ENCODE peak calls at places on chromosomes 12 and 14, in four cellular contexts. T is activated naive CD8-positive, alpha-beta T cell treated with anti-CD3 and anti-CD28 coated beads, Interleukin-2, amount 50 U/mL, for 24 hours; C is erythroblast; O is GM12865. P is an unnamed sample.

GRCh38 chr12:47158792-47159191 is 79.0 kb upstream of the AMIGO2 start:
- DNase-seq in T (no peak), C (peak), O (no peak), P (no peak)

GRCh38 chr14:37472906-37473305 is 122.1 kb downstream of the FOXA1 start:
- DNase-seq in T (no peak), C (no peak), O (no peak), P (no peak)

GRCh38 chr12:121176826-121177529 is 33.0 kb upstream of the P2RX4 start:
- DNase-seq in T (no peak), C (no peak), O (no peak), P (no peak)

GRCh38 chr12:69239286-69239921 is at the start of gene CPSF6:
- DNase-seq in T (peak), C (peak), O (peak), P (peak)

GRCh38 chr14:54435500-54435981 is 5.6 kb downstream of the CNIH1 start:
- DNase-seq in T (peak), C (peak), O (peak), P (no peak)

GRCh38 chr12:120234643-120235368 is 30.7 kb downstream of the PXN start:
- DNase-seq in T (no peak), C (peak), O (peak), P (peak)

GRCh38 chr12:3445127-3445978 is 45.6 kb upstream of the PRMT8 start:
- DNase-seq in T (no peak), C (no peak), O (no peak), P (no peak)

GRCh38 chr14:64584185-64584584 is 34.4 kb downstream of the PPP1R36 start:
- DNase-seq in T (no peak), C (no peak), O (no peak), P (no peak)

GRCh38 chr12:12686925-12687324 is 9.1 kb downstream of the GPR19 start:
- DNase-seq in T (no peak), C (no peak), O (no peak), P (no peak)

GRCh38 chr12:107379852-107380567 is 286.7 kb upstream of the CRY1 start:
- DNase-seq in T (no peak), C (no peak), O (no peak), P (no peak)

GRCh38 chr14:84250863-84251262 is 1279.1 kb upstream of the FLRT2 start:
- DNase-seq in T (no peak), C (no peak), O (no peak), P (no peak)

GRCh38 chr14:77000340-77001235 is 27.9 kb downstream of the IRF2BPL start:
- DNase-seq in T (no peak), C (no peak), O (peak), P (peak)

GRCh38 chr14:35900741-35901140 is 74.6 kb downstream of the BRMS1L start:
- DNase-seq in T (no peak), C (no peak), O (no peak), P (no peak)

GRCh38 chr14:60095781-60096450 is 4.2 kb downstream of the PCNX4 start:
- DNase-seq in T (no peak), C (no peak), O (no peak), P (no peak)

GRCh38 chr12:92786045-92786444 is 83.3 kb downstream of the PLEKHG7 start:
- DNase-seq in T (no peak), C (no peak), O (no peak), P (no peak)

GRCh38 chr12:51264297-51264696 is 5.9 kb downstream of the SMAGP start:
- DNase-seq in T (no peak), C (no peak), O (no peak), P (no peak)

GRCh38 chr14:93973607-93974006 is 2.8 kb downstream of the ASB2 start:
- DNase-seq in T (no peak), C (no peak), O (no peak), P (no peak)

GRCh38 chr14:54083549-54084239 is 127.1 kb upstream of the BMP4 start:
- DNase-seq in T (no peak), C (no peak), O (no peak), P (no peak)

GRCh38 chr12:127162902-127163301 is 1104.1 kb upstream of the TMEM132C start:
- DNase-seq in T (peak), C (no peak), O (peak), P (no peak)

GRCh38 chr14:23071244-23071974 is 14.1 kb upstream of the CDH24 start:
- DNase-seq in T (peak), C (no peak), O (peak), P (peak)

GRCh38 chr12:93824514-93825500 is 147.6 kb downstream of the CRADD start:
- DNase-seq in T (no peak), C (no peak), O (no peak), P (peak)

GRCh38 chr12:5779401-5779800 is 165.7 kb downstream of the ANO2 start:
- DNase-seq in T (no peak), C (no peak), O (no peak), P (no peak)

GRCh38 chr12:27966870-27967269 is 5.7 kb downstream of the PTHLH start:
- DNase-seq in T (no peak), C (peak), O (peak), P (no peak)

GRCh38 chr12:74922117-74922516 is 287.5 kb downstream of the KCNC2 start:
- DNase-seq in T (no peak), C (no peak), O (no peak), P (no peak)

GRCh38 chr12:31000751-31001150 is 72.9 kb upstream of the DDX11 start:
- DNase-seq in T (no peak), C (no peak), O (no peak), P (no peak)

GRCh38 chr12:67366530-67367196 is 97.5 kb downstream of the CAND1 start:
- DNase-seq in T (no peak), C (no peak), O (no peak), P (no peak)

GRCh38 chr12:21528953-21529352 is 2.9 kb downstream of the SPX start:
- DNase-seq in T (no peak), C (no peak), O (no peak), P (no peak)

GRCh38 chr14:42163136-42163535 is 556.5 kb downstream of the LRFN5 start:
- DNase-seq in T (no peak), C (no peak), O (no peak), P (no peak)

GRCh38 chr12:6080149-6081045 is 44.1 kb downstream of the VWF start:
- DNase-seq in T (no peak), C (no peak), O (no peak), P (peak)

GRCh38 chr12:122363782-122364181 is 58.7 kb downstream of the CLIP1 start:
- DNase-seq in T (no peak), C (no peak), O (no peak), P (no peak)

GRCh38 chr14:33280646-33281045 is 342.0 kb downstream of the NPAS3 start:
- DNase-seq in T (no peak), C (no peak), O (no peak), P (no peak)

GRCh38 chr12:53499261-53500118 is at the start of gene MAP3K12:
- DNase-seq in T (peak), C (peak), O (peak), P (peak)

GRCh38 chr14:43687866-43688265 is 819.2 kb downstream of the FSCB start:
- DNase-seq in T (no peak), C (no peak), O (no peak), P (no peak)

GRCh38 chr12:57461326-57461903 is 1.8 kb downstream of the GLI1 start:
- DNase-seq in T (peak), C (peak), O (no peak), P (peak)

GRCh38 chr12:121443193-121443829 is 43.4 kb downstream of the RNF34 start:
- DNase-seq in T (peak), C (peak), O (peak), P (peak)

GRCh38 chr12:52836042-52836466 is 1.9 kb upstream of the KRT79 start:
- DNase-seq in T (peak), C (peak), O (no peak), P (no peak)

GRCh38 chr14:32762886-32763285 is 175.8 kb upstream of the NPAS3 start:
- DNase-seq in T (no peak), C (no peak), O (no peak), P (no peak)

P was measured in H7.